ENCODE peak calls at places on chromosomes 2 and 18, in seven cellular contexts. D is retina; J is activated CD4-positive, alpha-beta T cell treated with anti-CD3 and anti-CD28 coated beads for 36 hours; V is GM23248; O is activated naive CD4-positive, alpha-beta T cell treated with anti-CD3 and anti-CD28 coated beads, Interleukin-2, amount 50 U/mL, for 16 hours; M is lung; A is ureter. Y is an unnamed sample.
A peak's percentile ranks its signal among the peaks of the same experiment; 100 is the strongest.

GRCh38 chr18:389658-390357 is 110.7 kb downstream of the COLEC12 start:
- DNase-seq in A (no peak), O (no peak), M (no peak), V (no peak), J (no peak), D (no peak), Y (no peak)

GRCh38 chr2:241560883-241561474 is 2.4 kb downstream of the BOK start:
- DNase-seq in V (peak; percentile 40), D (no peak), M (no peak), A (no peak), J (no peak), O (no peak), Y (no peak)

GRCh38 chr2:196073521-196073920 is 4.9 kb upstream of the DNAH7 start:
- DNase-seq in M (no peak), V (no peak), J (no peak), A (no peak), O (no peak), D (no peak), Y (no peak)

GRCh38 chr2:85767803-85768665 is 14.2 kb downstream of the ATOH8 start:
- DNase-seq in M (no peak), D (no peak), V (no peak), O (no peak), J (no peak), A (no peak), Y (no peak)

GRCh38 chr2:33160217-33160616 is 213.5 kb downstream of the LTBP1 start:
- DNase-seq in V (no peak), J (no peak), M (no peak), A (no peak), D (no peak), O (no peak), Y (no peak)

GRCh38 chr2:17182399-17182798 is 335.8 kb downstream of the RAD51AP2 start:
- DNase-seq in J (no peak), O (no peak), D (no peak), A (no peak), V (no peak), M (no peak), Y (no peak)

GRCh38 chr2:235026137-235026536 is 74.3 kb downstream of the SH3BP4 start:
- DNase-seq in J (no peak), M (no peak), V (peak; percentile 93), D (no peak), O (no peak), A (peak; percentile 76), Y (no peak)

GRCh38 chr2:70870790-70871189 is 35.2 kb upstream of the CD207 start:
- DNase-seq in J (no peak), O (no peak), M (no peak), D (no peak), A (no peak), V (no peak), Y (peak; percentile 22)

GRCh38 chr2:73886357-73886756 is 6.5 kb upstream of the ACTG2 start:
- DNase-seq in O (peak; percentile 44), J (peak; percentile 79), M (no peak), V (no peak), A (no peak), D (no peak), Y (no peak)

GRCh38 chr2:8278709-8279354 is 403.0 kb upstream of the ID2 start:
- DNase-seq in J (no peak), V (no peak), M (no peak), A (no peak), O (no peak), D (no peak), Y (no peak)

GRCh38 chr18:51897884-51898283 is 442.1 kb upstream of the DCC start:
- DNase-seq in O (no peak), D (no peak), V (no peak), M (no peak), A (no peak), J (no peak), Y (no peak)

GRCh38 chr2:231715988-231716616 is 7.8 kb downstream of the PTMA start:
- DNase-seq in M (no peak), V (peak; percentile 58), A (no peak), J (no peak), D (peak; percentile 20), O (no peak), Y (no peak)

GRCh38 chr18:37537868-37538525 is 27.6 kb downstream of the CELF4 start:
- DNase-seq in V (peak; percentile 83), M (peak; percentile 65), D (peak; percentile 93), J (peak; percentile 77), O (peak; percentile 36), A (peak; percentile 78), Y (no peak)

GRCh38 chr18:35588995-35589394 is 7.5 kb downstream of the GALNT1 start:
- DNase-seq in D (no peak), J (peak; percentile 41), M (no peak), O (no peak), V (no peak), A (no peak), Y (no peak)

GRCh38 chr2:100250645-100251044 is 71.7 kb downstream of the LONRF2 start:
- DNase-seq in M (no peak), O (no peak), V (no peak), A (no peak), D (no peak), J (no peak), Y (no peak)

GRCh38 chr2:56167616-56168015 is 16.2 kb upstream of the CCDC85A start:
- DNase-seq in J (no peak), V (peak; percentile 69), O (no peak), M (no peak), D (no peak), A (no peak), Y (no peak)

GRCh38 chr2:74464406-74464805 is 776 bp downstream of the MOGS start:
- DNase-seq in A (no peak), D (peak; percentile 40), J (no peak), O (no peak), M (no peak), V (peak; percentile 47), Y (no peak)

GRCh38 chr2:16102287-16102975 is 162.1 kb downstream of the MYCN start:
- DNase-seq in O (no peak), A (no peak), D (no peak), M (no peak), J (no peak), V (no peak), Y (no peak)

GRCh38 chr2:643334-643733 is 33.9 kb downstream of the TMEM18 start:
- DNase-seq in A (peak; percentile 44), O (no peak), M (peak; percentile 23), V (no peak), D (no peak), J (no peak), Y (no peak)

GRCh38 chr2:220165401-220165800 is 538.0 kb downstream of the SLC4A3 start:
- DNase-seq in M (no peak), D (no peak), O (no peak), V (no peak), J (no peak), A (peak; percentile 52), Y (no peak)

GRCh38 chr2:106144621-106145331 is 49.3 kb downstream of the UXS1 start:
- DNase-seq in D (no peak), M (no peak), O (no peak), A (no peak), J (peak; percentile 71), V (no peak), Y (peak; percentile 83)

GRCh38 chr2:193806088-193806774 is 1611.5 kb upstream of the TMEFF2 start:
- DNase-seq in V (no peak), A (no peak), D (no peak), J (no peak), M (no peak), O (no peak), Y (no peak)

GRCh38 chr2:191049728-191050639 is 36.0 kb upstream of the STAT1 start:
- DNase-seq in A (no peak), J (no peak), D (no peak), V (peak; percentile 89), O (no peak), M (no peak), Y (no peak)

GRCh38 chr2:238024986-238025385 is 35.8 kb upstream of the SCLY start:
- DNase-seq in V (peak; percentile 62), D (no peak), A (no peak), O (peak; percentile 17), J (peak; percentile 77), M (no peak), Y (peak; percentile 73)

GRCh38 chr2:75707901-75708300 is 2.8 kb downstream of the GCFC2 start:
- DNase-seq in O (no peak), M (no peak), D (no peak), J (no peak), V (peak; percentile 68), A (no peak), Y (no peak)

GRCh38 chr2:49465157-49465831 is 311.0 kb upstream of the FSHR start:
- DNase-seq in O (no peak), J (no peak), D (no peak), V (no peak), M (no peak), A (no peak), Y (no peak)

GRCh38 chr2:43054367-43054766 is 172.0 kb downstream of the ZFP36L2 start:
- DNase-seq in J (no peak), D (peak; percentile 59), A (no peak), O (no peak), M (no peak), V (no peak), Y (peak; percentile 42)

GRCh38 chr18:34957119-34957863 is 83.9 kb upstream of the MAPRE2 start:
- DNase-seq in M (no peak), J (no peak), O (no peak), V (no peak), D (no peak), A (no peak), Y (no peak)

GRCh38 chr2:217795067-217795466 is 207.7 kb downstream of the TNS1 start:
- DNase-seq in O (no peak), A (no peak), J (no peak), M (no peak), V (no peak), D (no peak), Y (no peak)

GRCh38 chr2:147345246-147345645 is 499.6 kb upstream of the ACVR2A start:
- DNase-seq in J (no peak), O (no peak), V (peak; percentile 58), M (no peak), D (no peak), A (no peak), Y (no peak)

GRCh38 chr2:158518083-158518482 is 61.3 kb downstream of the PKP4 start:
- DNase-seq in O (no peak), M (no peak), V (peak; percentile 17), J (no peak), D (no peak), A (no peak), Y (no peak)

GRCh38 chr2:239973392-239973791 is 51.8 kb downstream of the NDUFA10 start:
- DNase-seq in V (no peak), M (no peak), D (no peak), O (no peak), A (peak; percentile 40), J (no peak), Y (no peak)

GRCh38 chr18:31261792-31262582 is 56.0 kb upstream of the DSG1 start:
- DNase-seq in D (no peak), O (no peak), M (no peak), J (no peak), V (no peak), A (no peak), Y (no peak)

GRCh38 chr2:9779572-9780264 is 63.6 kb upstream of the TAF1B start:
- DNase-seq in J (peak; percentile 74), M (no peak), D (no peak), O (no peak), A (no peak), V (no peak), Y (no peak)

GRCh38 chr2:136091899-136092298 is 26.1 kb downstream of the CXCR4 start:
- DNase-seq in V (no peak), A (no peak), O (no peak), M (no peak), D (no peak), J (no peak), Y (no peak)

GRCh38 chr18:28816155-28816554 is 639.2 kb upstream of the CDH2 start:
- DNase-seq in A (no peak), M (no peak), V (no peak), J (no peak), O (no peak), D (no peak), Y (no peak)

GRCh38 chr2:9249036-9249800 is 42.6 kb downstream of the ASAP2 start:
- DNase-seq in J (no peak), O (no peak), M (no peak), D (peak; percentile 35), A (no peak), V (peak; percentile 94), Y (no peak)

GRCh38 chr2:71071681-71072398 is 3.4 kb downstream of the NAGK start:
- DNase-seq in O (peak; percentile 60), M (peak; percentile 44), J (peak; percentile 81), V (no peak), D (no peak), A (no peak), Y (peak; percentile 79)